ENCODE peak calls at places on chromosomes 16 and 17, in four cellular contexts. L is IMR-90; R is gastrocnemius medialis; T is CD8-positive, alpha-beta memory T cell. B is an unnamed sample. For H3K27me3 and H3K36me3, the result is how much of the 10 kb centered on the place peaks cover.

GRCh38 chr17:6456321-6456720 is 12.1 kb downstream of the PIMREG start:
- DNase-seq in R (no peak), L (no peak), T (no peak), B (no peak)

GRCh38 chr17:74527756-74528155 is 3.5 kb downstream of the CD300LB start:
- DNase-seq in T (no peak), R (no peak), L (no peak), B (no peak)

GRCh38 chr16:85331685-85332084 is 219.4 kb upstream of the CIBAR2 start:
- DNase-seq in R (no peak), L (no peak), T (no peak), B (no peak)

GRCh38 chr16:11742041-11742535 is 569 bp downstream of the TXNDC11 start:
- DNase-seq in R (peak), T (peak), L (no peak), B (peak)

GRCh38 chr16:56617212-56618085 is 8.1 kb upstream of the MT1E start:
- DNase-seq in R (peak), L (peak), T (peak), B (peak)

GRCh38 chr17:30790279-30790678 is 34.2 kb downstream of the CRLF3 start:
- DNase-seq in R (no peak), L (no peak), T (no peak), B (no peak)

GRCh38 chr17:42407289-42407836 is 15.7 kb downstream of the CAVIN1 start:
- DNase-seq in L (peak), T (peak), R (peak), B (peak)

GRCh38 chr17:14474591-14474990 is 173.7 kb downstream of the HS3ST3B1 start:
- DNase-seq in R (no peak), L (no peak), T (no peak), B (no peak)

GRCh38 chr17:2138318-2138717 is 83.4 kb downstream of the HIC1 start:
- DNase-seq in L (no peak), R (no peak), T (peak), B (no peak)

GRCh38 chr16:11198817-11199216 is 57.2 kb downstream of the SOCS1 start:
- DNase-seq in L (no peak), T (no peak), R (no peak), B (no peak)

GRCh38 chr17:13490427-13490826 is 111.3 kb downstream of the HS3ST3A1 start:
- DNase-seq in L (no peak), R (no peak), T (no peak), B (no peak)

GRCh38 chr16:76483510-76483909 is 206.3 kb downstream of the CNTNAP4 start:
- DNase-seq in T (no peak), R (no peak), L (no peak), B (no peak)

GRCh38 chr17:47324224-47325020 is 667 bp downstream of the EFCAB13 start:
- DNase-seq in T (peak), R (peak), L (peak), B (peak)

GRCh38 chr17:75155191-75155601 is 884 bp upstream of the JPT1 start:
- DNase-seq in R (peak), T (no peak), L (no peak), B (no peak)

GRCh38 chr17:71821512-71821911 is 299.3 kb upstream of the SOX9 start:
- DNase-seq in T (no peak), L (no peak), R (no peak), B (no peak)

GRCh38 chr16:88003736-88004135 is 52.5 kb downstream of the BANP start:
- DNase-seq in T (peak), R (no peak), L (no peak), B (no peak)

GRCh38 chr17:6374761-6375312 is 60.1 kb downstream of the AIPL1 start:
- DNase-seq in T (no peak), L (peak), R (no peak), B (peak)

GRCh38 chr17:7173687-7174602 is 5.2 kb downstream of the ASGR1 start:
- DNase-seq in L (no peak), R (peak), T (peak), B (peak)

GRCh38 chr17:19014628-19015215 is 10.2 kb upstream of the FAM83G start:
- DNase-seq in L (no peak), T (no peak), R (no peak), B (no peak)

GRCh38 chr17:56754523-56755208 is 79.1 kb downstream of the C17orf67 start:
- DNase-seq in R (no peak), T (no peak), L (peak), B (peak)

GRCh38 chr17:41140360-41141132 is at the start of gene KRTAP4-6:
- DNase-seq in R (no peak), T (no peak), L (peak), B (no peak)

GRCh38 chr16:648071-648785 is 937 bp upstream of the WDR90 start:
- DNase-seq in T (no peak), L (no peak), R (peak), B (peak)

GRCh38 chr17:49180303-49180702 is 30.1 kb downstream of the GNGT2 start:
- DNase-seq in R (peak), L (peak), T (peak), B (peak)

GRCh38 chr16:79042886-79043285 is 557.7 kb downstream of the MAF start:
- DNase-seq in R (no peak), T (no peak), L (no peak), B (no peak)

GRCh38 chr17:2851615-2852014 is 55.4 kb downstream of the RAP1GAP2 start:
- DNase-seq in L (no peak), R (no peak), T (no peak), B (no peak)

GRCh38 chr16:47461598-47462266 is 601 bp downstream of the PHKB start:
- DNase-seq in T (no peak), R (peak), L (peak), B (no peak)

GRCh38 chr17:2266865-2267228 is 36.7 kb downstream of the SMG6 start:
- DNase-seq in T (no peak), L (no peak), R (no peak), B (no peak)

GRCh38 chr17:48841395-48841831 is 10.6 kb downstream of the CALCOCO2 start:
- DNase-seq in L (peak), R (no peak), T (peak), B (no peak)

GRCh38 chr17:1027044-1027443 is 30.1 kb downstream of the TIMM22 start:
- DNase-seq in R (no peak), L (no peak), T (no peak), B (no peak)

GRCh38 chr16:998615-999014 is 17.0 kb downstream of the SOX8 start:
- DNase-seq in R (no peak), T (no peak), L (no peak), B (no peak)

GRCh38 chr16:13269905-13270528 is 368.6 kb downstream of the SHISA9 start:
- DNase-seq in T (no peak), L (no peak), R (no peak), B (no peak)

GRCh38 chr17:42389902-42390301 is 1.7 kb upstream of the STAT3 start:
- DNase-seq in L (no peak), R (no peak), T (no peak), B (no peak)

GRCh38 chr16:649646-650045 is 481 bp downstream of the WDR90 start:
- DNase-seq in T (no peak), R (no peak), L (no peak), B (peak)

GRCh38 chr16:83958137-83958810 is 5.2 kb downstream of the OSGIN1 start:
- DNase-seq in R (no peak), L (peak), T (no peak), B (no peak)

GRCh38 chr17:63246344-63246743 is 199.8 kb downstream of the CYB561 start:
- DNase-seq in L (peak), T (no peak), R (no peak), B (no peak)

GRCh38 chr17:81386646-81387234 is 8.5 kb upstream of the BAHCC1 start:
- DNase-seq in T (no peak), R (peak), L (no peak), B (no peak)
- H3K27me3 ChIP-seq in T (under half), R (under half), L (under half), B (under half)

DNA sequence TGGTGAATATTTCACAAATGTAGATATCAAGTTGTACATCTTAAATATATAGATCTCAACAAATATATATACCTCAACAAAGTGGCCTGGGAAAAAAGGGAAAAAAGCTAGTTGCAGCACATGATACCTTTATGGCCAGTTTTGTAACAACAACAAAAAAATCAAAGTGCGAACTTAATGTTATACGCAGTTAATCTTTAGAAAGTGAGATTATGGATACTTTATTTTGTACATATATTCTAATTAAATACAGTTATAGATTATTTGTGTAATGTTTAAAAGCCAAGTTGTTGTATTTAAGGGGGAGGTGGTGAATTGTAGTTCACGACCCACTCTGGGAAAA is 385 bp upstream of the ZFP1 start:
- DNase-seq in L (no peak), R (no peak), T (no peak), B (no peak)
- H3K4me3 ChIP-seq in L (no peak), R (peak), T (no peak), B (peak)

GRCh38 chr17:38508570-38508950 is 80.3 kb downstream of the ARHGAP23 start:
- DNase-seq in T (no peak), L (no peak), R (no peak), B (no peak)

GRCh38 chr17:38509008-38509771 is 80.9 kb downstream of the ARHGAP23 start:
- DNase-seq in R (peak), T (peak), L (peak), B (peak)

GRCh38 chr17:38507436-38507835 is 79.2 kb downstream of the ARHGAP23 start:
- DNase-seq in R (no peak), L (no peak), T (no peak), B (no peak)

GRCh38 chr17:38507921-38508569 is 79.8 kb downstream of the ARHGAP23 start:
- DNase-seq in L (no peak), T (no peak), R (no peak), B (no peak)

DNA sequence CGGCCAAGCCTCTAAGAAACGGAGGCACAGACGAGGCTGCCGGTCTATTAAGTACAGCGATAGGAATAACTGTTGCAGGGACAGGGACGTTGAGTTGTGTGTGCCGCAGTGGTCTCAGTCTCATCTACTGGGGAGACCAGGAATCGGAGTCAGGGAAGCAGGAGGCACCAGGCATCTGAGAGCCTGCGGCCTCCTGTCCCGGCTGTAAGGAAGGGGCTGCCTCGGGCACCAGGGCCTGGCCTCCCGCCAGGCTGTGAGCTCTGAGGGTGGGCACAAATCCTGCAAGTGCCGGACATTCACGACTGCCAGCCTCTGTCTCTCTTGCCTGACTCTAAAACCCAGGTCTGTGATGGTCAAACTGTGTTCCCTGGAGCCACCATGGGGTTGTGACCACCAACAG is 76.0 kb downstream of the ARHGAP23 start:
- DNase-seq in R (no peak), L (no peak), T (no peak), B (no peak)
- H3K36me3 ChIP-seq in R (under half), L (half or more), T (under half), B (half or more)

DNA sequence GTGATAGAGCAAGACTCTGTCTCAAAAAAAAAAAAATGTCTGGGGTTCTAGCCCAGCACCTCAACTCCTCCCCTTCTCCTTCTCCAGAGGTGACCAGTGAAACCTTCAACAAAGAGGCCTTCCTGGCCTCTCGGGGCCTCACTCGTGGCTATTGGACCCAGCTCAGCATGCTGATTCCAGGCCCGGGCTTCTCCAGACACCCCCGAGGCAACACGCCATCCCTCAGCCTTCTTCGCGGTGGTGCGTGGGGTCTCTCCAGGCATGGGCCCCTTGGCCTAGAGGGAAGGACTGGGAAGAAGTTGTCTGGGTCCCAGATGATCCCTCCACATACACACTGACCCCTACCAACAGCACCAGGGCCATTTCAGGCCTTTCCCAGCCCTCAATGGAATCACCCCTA is 3.5 kb upstream of the CXCL16 start:
- DNase-seq in R (no peak), T (no peak), L (no peak), B (no peak)
- H3K27me3 ChIP-seq in R (under half), T (under half), L (half or more), B (under half)

GRCh38 chr16:30370444-30371247 is at the start of gene TBC1D10B:
- DNase-seq in R (peak), L (peak), T (peak), B (peak)

GRCh38 chr16:30371248-30371816 is 1.0 kb upstream of the TBC1D10B start:
- DNase-seq in T (no peak), R (no peak), L (no peak), B (no peak)

GRCh38 chr16:30368792-30369090 is 1.6 kb downstream of the TBC1D10B start:
- DNase-seq in L (no peak), T (no peak), R (no peak), B (no peak)

GRCh38 chr16:30369091-30369937 is 980 bp downstream of the TBC1D10B start:
- DNase-seq in R (no peak), T (no peak), L (no peak), B (no peak)

GRCh38 chr16:30369938-30370443 is 303 bp downstream of the TBC1D10B start:
- DNase-seq in L (no peak), R (no peak), T (no peak), B (no peak)
- H3K4me3 ChIP-seq in L (peak), R (peak), T (peak), B (peak)

GRCh38 chr17:31882571-31882970 is 18.9 kb downstream of the UTP6 start:
- DNase-seq in R (no peak), T (no peak), L (no peak), B (no peak)
- H3K36me3 ChIP-seq in R (under half), T (under half), L (half or more), B (half or more)

DNA sequence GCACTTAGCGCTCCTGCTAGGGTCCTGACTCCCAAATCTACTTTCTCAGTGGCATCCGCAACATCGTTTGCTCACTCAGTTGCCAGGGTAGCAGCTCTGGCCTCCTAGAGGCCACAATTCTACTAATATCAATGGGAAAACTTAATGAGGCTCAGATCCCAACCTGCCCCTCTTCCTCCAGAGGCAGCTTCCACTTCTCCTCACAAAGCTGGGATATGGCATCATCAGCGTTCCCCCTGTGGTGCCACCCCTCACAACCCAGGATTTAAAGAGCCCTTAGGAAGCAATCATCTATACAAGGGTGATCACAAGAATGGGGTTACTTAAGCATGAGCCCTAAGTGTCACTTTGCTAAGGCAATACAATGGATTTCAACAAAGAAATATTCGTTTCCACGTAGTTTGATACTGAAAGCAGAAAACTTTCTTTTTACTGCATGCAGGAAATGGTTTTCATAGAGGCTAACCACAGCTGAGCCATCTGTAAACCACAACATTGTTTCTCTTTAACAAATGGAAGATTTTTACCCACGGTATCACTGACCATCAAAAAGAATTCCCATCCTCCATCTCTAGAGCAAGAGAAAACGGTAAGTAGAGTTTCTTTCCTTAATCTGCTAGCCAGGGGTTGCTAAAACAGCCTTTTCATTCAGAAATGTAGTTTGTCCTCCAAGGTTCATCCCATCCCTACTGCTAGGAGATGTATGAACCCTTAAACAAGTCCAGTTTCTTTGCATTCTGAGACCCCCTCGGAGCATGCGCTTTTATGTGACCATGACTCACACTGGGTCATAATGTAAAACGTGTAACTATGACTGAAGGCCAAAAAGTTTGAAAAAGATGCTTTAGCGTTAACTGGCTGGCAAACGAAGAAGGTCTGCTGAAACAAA is 68.3 kb upstream of the BCAR1 start:
- DNase-seq in R (no peak), L (peak), T (no peak), B (peak)
- H3K27me3 ChIP-seq in R (under half), L (under half), T (under half), B (under half)

DNA sequence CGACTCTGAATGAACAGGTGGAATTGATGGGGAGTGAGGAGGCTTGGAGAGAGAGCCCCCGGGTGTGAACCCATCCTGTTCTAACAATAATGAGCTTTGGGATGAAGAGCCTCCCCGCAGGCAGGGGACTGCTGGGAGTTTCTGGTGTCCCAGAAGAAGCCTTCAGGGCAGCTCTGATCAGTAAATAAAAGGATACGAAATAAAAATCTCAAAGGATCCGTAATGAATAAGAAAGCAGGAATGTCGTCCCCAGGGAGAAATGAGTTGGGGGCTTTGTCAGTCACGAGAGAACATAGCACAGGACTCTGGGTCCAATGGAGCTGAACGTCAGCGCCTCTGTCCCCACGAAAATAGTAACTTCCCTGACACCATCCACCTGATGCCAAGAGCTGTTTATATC is 113.4 kb downstream of the PITPNC1 start:
- DNase-seq in T (no peak), L (no peak), R (peak), B (no peak)
- H3K4me3 ChIP-seq in T (no peak), L (no peak), R (peak), B (peak)

GRCh38 chr16:23081675-23082119 is 67.6 kb downstream of the USP31 start:
- DNase-seq in R (no peak), L (peak), T (no peak), B (no peak)
- H3K36me3 ChIP-seq in R (under half), L (under half), T (under half), B (under half)

B was measured in MG63.